ENCODE peak calls at places on chromosomes 2 and 18, in four cellular contexts. N is fibroblast of lung, T is left kidney, Q is hypothalamus. M is an unnamed sample.

GRCh38 chr2:208042041-208042440 is 16.7 kb upstream of the PLEKHM3 start:
- DNase-seq in T (no peak), N (peak), Q (no peak), M (no peak)

GRCh38 chr2:239288951-239289481 is 111.8 kb downstream of the HDAC4 start:
- DNase-seq in N (no peak), Q (no peak), T (peak), M (no peak)

GRCh38 chr2:121283670-121284245 is 1.2 kb downstream of the TFCP2L1 start:
- DNase-seq in Q (no peak), N (no peak), T (no peak), M (no peak)

GRCh38 chr2:189149981-189150380 is 29.6 kb downstream of the COL5A2 start:
- DNase-seq in Q (no peak), N (peak), T (peak), M (peak)

GRCh38 chr2:27202829-27203228 is 9.0 kb upstream of the ATRAID start:
- DNase-seq in N (peak), Q (no peak), T (no peak), M (no peak)

GRCh38 chr2:170929686-170930050 is 615 bp downstream of the GORASP2 start:
- DNase-seq in Q (no peak), N (peak), T (peak), M (no peak)

GRCh38 chr2:237218756-237219155 is 133.1 kb downstream of the COPS8 start:
- DNase-seq in T (no peak), Q (no peak), N (peak), M (peak)

GRCh38 chr18:45255142-45255890 is 360.0 kb upstream of the SLC14A2 start:
- DNase-seq in T (peak), N (peak), Q (no peak), M (peak)

GRCh38 chr2:23280401-23280800 is 104.6 kb upstream of the KLHL29 start:
- DNase-seq in N (no peak), T (no peak), Q (no peak), M (no peak)

GRCh38 chr2:200077838-200078237 is 122.5 kb downstream of the MAIP1 start:
- DNase-seq in N (peak), Q (no peak), T (no peak), M (no peak)

GRCh38 chr2:161161074-161161577 is 898 bp downstream of the TANK start:
- DNase-seq in T (no peak), N (no peak), Q (no peak), M (no peak)

M was measured in fibroblast of gingiva.